ENCODE peak calls at places on chromosomes 2 and 18, in six cellular contexts. One of them, this sample, is unnamed.
A peak's percentile ranks its signal among the peaks of the same experiment; 100 is the strongest.

GRCh38 chr2:60470340-60470739 is 83.1 kb downstream of the BCL11A start:
- DNase-seq in neural progenitor cell: no peak
- DNase-seq in GM23248: no peak
- DNase-seq in GM23338: no peak
- DNase-seq in PC-3: no peak
- DNase-seq in HCT116: no peak
- DNase-seq in this sample: no peak

GRCh38 chr2:191255756-191256312 is 10.6 kb downstream of the MYO1B start:
- DNase-seq in HCT116: no peak
- DNase-seq in neural progenitor cell: no peak
- DNase-seq in PC-3: peak; percentile 30
- DNase-seq in GM23248: peak; percentile 48
- DNase-seq in GM23338: no peak
- DNase-seq in this sample: no peak

GRCh38 chr18:3152294-3152693 is 67.5 kb downstream of the MYOM1 start:
- DNase-seq in GM23338: no peak
- DNase-seq in PC-3: no peak
- DNase-seq in HCT116: no peak
- DNase-seq in GM23248: no peak
- DNase-seq in neural progenitor cell: no peak
- DNase-seq in this sample: no peak

GRCh38 chr2:95115418-95115817 is 6.2 kb downstream of the MRPS5 start:
- DNase-seq in PC-3: peak; percentile 72
- DNase-seq in HCT116: peak; percentile 45
- DNase-seq in neural progenitor cell: peak; percentile 74
- DNase-seq in GM23248: peak; percentile 79
- DNase-seq in GM23338: peak; percentile 83
- DNase-seq in this sample: peak; percentile 78

GRCh38 chr2:169911119-169911518 is 83.9 kb downstream of the UBR3 start:
- DNase-seq in HCT116: no peak
- DNase-seq in GM23338: no peak
- DNase-seq in GM23248: no peak
- DNase-seq in neural progenitor cell: no peak
- DNase-seq in PC-3: no peak
- DNase-seq in this sample: no peak

GRCh38 chr2:12716250-12717190 is at the start of gene TRIB2:
- DNase-seq in GM23248: peak; percentile 90
- DNase-seq in PC-3: peak; percentile 82
- DNase-seq in HCT116: peak; percentile 61
- DNase-seq in neural progenitor cell: peak; percentile 91
- DNase-seq in GM23338: peak; percentile 84
- DNase-seq in this sample: peak; percentile 94

GRCh38 chr18:26459884-26460283 is 88.5 kb downstream of the KCTD1 start:
- DNase-seq in HCT116: no peak
- DNase-seq in GM23338: no peak
- DNase-seq in neural progenitor cell: no peak
- DNase-seq in GM23248: no peak
- DNase-seq in PC-3: no peak
- DNase-seq in this sample: no peak

GRCh38 chr2:7118606-7119503 is 201.6 kb downstream of the RNF144A start:
- DNase-seq in GM23248: peak; percentile 73
- DNase-seq in HCT116: no peak
- DNase-seq in neural progenitor cell: peak; percentile 62
- DNase-seq in PC-3: peak; percentile 61
- DNase-seq in GM23338: peak; percentile 61
- DNase-seq in this sample: peak; percentile 58

GRCh38 chr2:182649316-182649715 is 66.7 kb upstream of the DNAJC10 start:
- DNase-seq in GM23248: peak; percentile 56
- DNase-seq in PC-3: peak; percentile 53
- DNase-seq in neural progenitor cell: peak; percentile 71
- DNase-seq in GM23338: peak; percentile 88
- DNase-seq in HCT116: peak; percentile 21
- DNase-seq in this sample: peak; percentile 56

GRCh38 chr2:149363953-149364352 is 33.6 kb downstream of the LYPD6 start:
- DNase-seq in PC-3: no peak
- DNase-seq in HCT116: no peak
- DNase-seq in GM23248: peak; percentile 27
- DNase-seq in neural progenitor cell: peak; percentile 45
- DNase-seq in GM23338: no peak
- DNase-seq in this sample: no peak

GRCh38 chr2:152037711-152038110 is 61.1 kb downstream of the CACNB4 start:
- DNase-seq in HCT116: no peak
- DNase-seq in GM23338: no peak
- DNase-seq in neural progenitor cell: no peak
- DNase-seq in GM23248: no peak
- DNase-seq in PC-3: no peak
- DNase-seq in this sample: peak; percentile 21

GRCh38 chr2:143901185-143901842 is 618.6 kb downstream of the ZEB2 start:
- DNase-seq in neural progenitor cell: no peak
- DNase-seq in HCT116: peak; percentile 51
- DNase-seq in GM23248: peak; percentile 91
- DNase-seq in PC-3: peak; percentile 90
- DNase-seq in GM23338: no peak
- DNase-seq in this sample: peak; percentile 13

GRCh38 chr2:235514627-235515363 is 21.0 kb downstream of the AGAP1 start:
- DNase-seq in GM23248: no peak
- DNase-seq in PC-3: no peak
- DNase-seq in neural progenitor cell: no peak
- DNase-seq in GM23338: peak; percentile 53
- DNase-seq in HCT116: no peak
- DNase-seq in this sample: peak; percentile 71

GRCh38 chr2:96927420-96928171 is 57.7 kb upstream of the SEMA4C start:
- DNase-seq in neural progenitor cell: no peak
- DNase-seq in PC-3: peak; percentile 59
- DNase-seq in GM23248: peak; percentile 77
- DNase-seq in HCT116: no peak
- DNase-seq in GM23338: no peak
- DNase-seq in this sample: peak; percentile 52

GRCh38 chr2:161870531-161870930 is 203.5 kb downstream of the DPP4 start:
- DNase-seq in GM23248: no peak
- DNase-seq in neural progenitor cell: no peak
- DNase-seq in HCT116: no peak
- DNase-seq in GM23338: no peak
- DNase-seq in PC-3: no peak
- DNase-seq in this sample: no peak

GRCh38 chr18:40917096-40917495 is 1037.9 kb upstream of the PIK3C3 start:
- DNase-seq in neural progenitor cell: no peak
- DNase-seq in GM23248: peak; percentile 53
- DNase-seq in PC-3: peak; percentile 60
- DNase-seq in GM23338: no peak
- DNase-seq in HCT116: no peak
- DNase-seq in this sample: no peak

GRCh38 chr2:229057997-229058553 is 213.0 kb downstream of the PID1 start:
- DNase-seq in GM23338: no peak
- DNase-seq in GM23248: no peak
- DNase-seq in PC-3: no peak
- DNase-seq in neural progenitor cell: no peak
- DNase-seq in HCT116: no peak
- DNase-seq in this sample: no peak

GRCh38 chr18:12015697-12016062 is 34.4 kb downstream of the IMPA2 start:
- DNase-seq in GM23248: peak; percentile 57
- DNase-seq in neural progenitor cell: no peak
- DNase-seq in PC-3: peak; percentile 43
- DNase-seq in HCT116: no peak
- DNase-seq in GM23338: no peak
- DNase-seq in this sample: no peak

GRCh38 chr18:74116628-74117554 is 30.7 kb downstream of the FBXO15 start:
- DNase-seq in GM23248: peak; percentile 68
- DNase-seq in GM23338: peak; percentile 74
- DNase-seq in HCT116: peak; percentile 8
- DNase-seq in neural progenitor cell: peak; percentile 56
- DNase-seq in PC-3: peak; percentile 60
- DNase-seq in this sample: peak; percentile 58

GRCh38 chr18:54359233-54359632 is 1.5 kb downstream of the C18orf54 start:
- DNase-seq in neural progenitor cell: peak; percentile 12
- DNase-seq in GM23248: peak; percentile 5
- DNase-seq in HCT116: no peak
- DNase-seq in GM23338: no peak
- DNase-seq in PC-3: no peak
- DNase-seq in this sample: no peak

GRCh38 chr2:160614391-160614790 is 120.8 kb upstream of the RBMS1 start:
- DNase-seq in GM23248: peak; percentile 27
- DNase-seq in neural progenitor cell: no peak
- DNase-seq in GM23338: no peak
- DNase-seq in PC-3: peak; percentile 14
- DNase-seq in HCT116: no peak
- DNase-seq in this sample: no peak

GRCh38 chr2:21467280-21467818 is 343.6 kb downstream of the TDRD15 start:
- DNase-seq in GM23248: no peak
- DNase-seq in HCT116: no peak
- DNase-seq in PC-3: no peak
- DNase-seq in GM23338: no peak
- DNase-seq in neural progenitor cell: no peak
- DNase-seq in this sample: no peak

GRCh38 chr2:8605350-8606065 is 76.3 kb upstream of the ID2 start:
- DNase-seq in neural progenitor cell: no peak
- DNase-seq in GM23248: peak; percentile 72
- DNase-seq in PC-3: peak; percentile 93
- DNase-seq in GM23338: no peak
- DNase-seq in HCT116: no peak
- DNase-seq in this sample: no peak

GRCh38 chr2:130824492-130825061 is 12.1 kb upstream of the ARHGEF4 start:
- DNase-seq in GM23248: peak; percentile 83
- DNase-seq in PC-3: peak; percentile 92
- DNase-seq in GM23338: no peak
- DNase-seq in neural progenitor cell: no peak
- DNase-seq in HCT116: no peak
- DNase-seq in this sample: peak; percentile 68

GRCh38 chr2:216881411-216881810 is 21.5 kb upstream of the TNP1 start:
- DNase-seq in GM23338: no peak
- DNase-seq in GM23248: no peak
- DNase-seq in PC-3: no peak
- DNase-seq in HCT116: no peak
- DNase-seq in neural progenitor cell: no peak
- DNase-seq in this sample: no peak

GRCh38 chr2:219707496-219708285 is 80.3 kb downstream of the SLC4A3 start:
- DNase-seq in GM23248: no peak
- DNase-seq in GM23338: no peak
- DNase-seq in neural progenitor cell: no peak
- DNase-seq in PC-3: peak; percentile 31
- DNase-seq in HCT116: no peak
- DNase-seq in this sample: no peak

GRCh38 chr18:58362027-58362575 is 266.8 kb downstream of the ALPK2 start:
- DNase-seq in GM23338: no peak
- DNase-seq in PC-3: peak; percentile 82
- DNase-seq in GM23248: peak; percentile 98
- DNase-seq in neural progenitor cell: no peak
- DNase-seq in HCT116: no peak
- DNase-seq in this sample: peak; percentile 51

GRCh38 chr2:183105402-183106134 is 18.7 kb upstream of the NUP35 start:
- DNase-seq in GM23338: no peak
- DNase-seq in HCT116: no peak
- DNase-seq in PC-3: peak; percentile 68
- DNase-seq in neural progenitor cell: no peak
- DNase-seq in GM23248: peak; percentile 42
- DNase-seq in this sample: no peak

GRCh38 chr18:27298215-27298804 is 113.2 kb upstream of the CHST9 start:
- DNase-seq in HCT116: no peak
- DNase-seq in GM23338: peak; percentile 68
- DNase-seq in PC-3: peak; percentile 25
- DNase-seq in GM23248: no peak
- DNase-seq in neural progenitor cell: peak; percentile 31
- DNase-seq in this sample: peak; percentile 23

GRCh38 chr2:9970386-9971044 is 19.0 kb downstream of the GRHL1 start:
- DNase-seq in GM23248: peak; percentile 54
- DNase-seq in PC-3: no peak
- DNase-seq in HCT116: no peak
- DNase-seq in neural progenitor cell: peak; percentile 71
- DNase-seq in GM23338: no peak
- DNase-seq in this sample: no peak

GRCh38 chr2:42794271-42795046 is 2.1 kb upstream of the HAAO start:
- DNase-seq in neural progenitor cell: peak; percentile 68
- DNase-seq in GM23248: no peak
- DNase-seq in HCT116: no peak
- DNase-seq in PC-3: no peak
- DNase-seq in GM23338: peak; percentile 80
- DNase-seq in this sample: peak; percentile 64
- TF ChIP-seq EZH2phosphoT487 in neural progenitor cell: no peak
- TF ChIP-seq EZH2phosphoT487 in GM23248: no peak
- TF ChIP-seq EZH2phosphoT487 in HCT116: no peak
- TF ChIP-seq EZH2phosphoT487 in PC-3: no peak
- TF ChIP-seq EZH2phosphoT487 in GM23338: no peak
- TF ChIP-seq EZH2phosphoT487 in this sample: no peak

DNA sequence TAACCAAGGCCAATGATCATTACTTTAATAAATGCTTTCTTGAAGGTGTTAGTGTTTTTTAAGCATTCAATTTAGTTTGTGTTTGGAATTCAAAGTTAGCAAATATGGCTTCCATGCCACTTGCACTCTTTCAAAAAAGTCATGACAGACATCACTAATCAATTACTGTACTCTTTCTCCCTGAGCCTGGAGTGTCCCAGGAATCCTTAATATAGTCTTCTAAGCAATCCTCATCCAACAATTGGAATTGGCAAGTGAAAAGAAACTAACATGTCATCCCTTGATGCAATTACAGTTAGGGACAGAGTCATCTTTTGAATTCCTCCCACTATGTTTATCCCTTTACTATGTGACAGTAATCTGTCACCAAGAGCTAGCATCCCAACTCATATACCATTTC is 29.7 kb upstream of the GPR55 start:
- DNase-seq in PC-3: no peak
- DNase-seq in neural progenitor cell: no peak
- DNase-seq in GM23248: no peak
- DNase-seq in HCT116: no peak
- DNase-seq in GM23338: no peak
- DNase-seq in this sample: no peak
- TF ChIP-seq EZH2 in PC-3: no peak
- TF ChIP-seq EZH2 in neural progenitor cell: no peak
- TF ChIP-seq EZH2 in GM23248: no peak
- TF ChIP-seq EZH2 in HCT116: no peak
- TF ChIP-seq EZH2 in GM23338: no peak
- TF ChIP-seq EZH2 in this sample: no peak

GRCh38 chr2:240013343-240013742 is 11.8 kb downstream of the NDUFA10 start:
- DNase-seq in GM23248: peak; percentile 38
- DNase-seq in neural progenitor cell: no peak
- DNase-seq in PC-3: peak; percentile 48
- DNase-seq in GM23338: no peak
- DNase-seq in HCT116: no peak
- DNase-seq in this sample: peak; percentile 4
- H2AFZ ChIP-seq in GM23248: no peak overlapping the region
- H2AFZ ChIP-seq in neural progenitor cell: no peak overlapping the region
- H2AFZ ChIP-seq in PC-3: no peak overlapping the region
- H2AFZ ChIP-seq in GM23338: no peak overlapping the region
- H2AFZ ChIP-seq in HCT116: no peak overlapping the region
- H2AFZ ChIP-seq in this sample: no peak overlapping the region

GRCh38 chr2:20223345-20224190 is 1.4 kb downstream of the SDC1 start:
- DNase-seq in GM23338: peak; percentile 70
- DNase-seq in HCT116: no peak
- DNase-seq in PC-3: peak; percentile 54
- DNase-seq in GM23248: peak; percentile 79
- DNase-seq in neural progenitor cell: peak; percentile 72
- DNase-seq in this sample: peak; percentile 76
- TF ChIP-seq EZH2phosphoT487 in GM23338: no peak
- TF ChIP-seq EZH2phosphoT487 in HCT116: no peak
- TF ChIP-seq EZH2phosphoT487 in PC-3: no peak
- TF ChIP-seq EZH2phosphoT487 in GM23248: no peak
- TF ChIP-seq EZH2phosphoT487 in neural progenitor cell: no peak
- TF ChIP-seq EZH2phosphoT487 in this sample: no peak

This sample was measured in hepatocyte.